ENCODE peak calls at places on chromosomes 6 and 20, in seven cellular contexts. T is mesendoderm, E is neuronal stem cell, D is mesenchymal stem cell, R is trophoblast cell, S is H9, U is H1. L is an unnamed sample.
A peak's percentile ranks its signal among the peaks of the same experiment; 100 is the strongest.

GRCh38 chr20:4978050-4978918 is 23.0 kb downstream of the SLC23A2 start:
- DNase-seq in R (no peak), S (no peak), E (no peak), U (no peak), D (no peak), T (no peak), L (no peak)

GRCh38 chr6:54632984-54633565 is 213.5 kb upstream of the FAM83B start:
- DNase-seq in S (no peak), U (no peak), T (no peak), D (no peak), R (no peak), E (no peak), L (no peak)

GRCh38 chr20:63309261-63310071 is 16.5 kb downstream of the COL20A1 start:
- DNase-seq in S (peak; percentile 73), E (peak; percentile 64), T (peak; percentile 25), U (peak; percentile 83), R (peak; percentile 39), D (peak; percentile 33), L (peak; percentile 24)

GRCh38 chr6:106397441-106397840 is 36.9 kb downstream of the CRYBG1 start:
- DNase-seq in D (no peak), S (no peak), T (no peak), R (no peak), U (no peak), E (no peak), L (no peak)

GRCh38 chr6:137155830-137156229 is 17.6 kb downstream of the IL22RA2 start:
- DNase-seq in E (no peak), U (no peak), D (peak; percentile 52), S (no peak), R (peak; percentile 34), T (no peak), L (no peak)

GRCh38 chr6:156533860-156534580 is 243.2 kb upstream of the ARID1B start:
- DNase-seq in U (no peak), R (no peak), D (no peak), E (no peak), S (no peak), T (no peak), L (no peak)

GRCh38 chr20:52219441-52219840 is 27.9 kb upstream of the ZFP64 start:
- DNase-seq in U (no peak), R (peak; percentile 17), S (peak; percentile 36), D (peak; percentile 15), T (peak; percentile 38), E (no peak), L (peak; percentile 2)

GRCh38 chr6:36980129-36980528 is 5.9 kb downstream of the MTCH1 start:
- DNase-seq in U (no peak), D (no peak), S (no peak), R (no peak), E (no peak), T (no peak), L (no peak)

GRCh38 chr6:163419413-163420314 is 5.1 kb downstream of the QKI start:
- DNase-seq in U (no peak), R (peak; percentile 21), T (no peak), D (peak; percentile 41), S (no peak), E (no peak), L (peak; percentile 44)

GRCh38 chr6:133435065-133435728 is 194.0 kb downstream of the EYA4 start:
- DNase-seq in U (no peak), E (no peak), T (no peak), S (no peak), D (peak; percentile 18), R (no peak), L (no peak)

DNA sequence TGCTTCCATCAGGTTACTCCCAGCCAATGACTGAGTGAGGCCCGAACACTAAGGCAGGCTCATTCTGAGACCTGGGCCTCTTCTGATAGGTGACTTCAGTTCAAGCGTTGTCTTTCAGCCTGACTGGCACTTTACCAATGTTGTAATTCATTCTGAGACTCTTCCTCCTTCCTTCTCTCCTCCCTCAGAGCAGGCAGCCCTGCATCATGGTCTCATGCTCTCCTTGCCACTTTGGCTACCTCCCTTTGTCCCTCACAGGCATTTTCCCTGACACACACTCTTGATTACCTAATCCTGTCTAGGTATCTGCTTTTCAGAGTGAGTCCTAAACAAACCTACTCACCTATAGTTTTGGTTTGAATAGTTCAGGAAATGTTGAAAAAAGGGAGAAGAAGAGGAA is 12.6 kb upstream of the WFDC12 start:
- DNase-seq in E (no peak), D (no peak), T (no peak), U (no peak), S (no peak), R (no peak), L (no peak)
- H3K4ac ChIP-seq in E (no peak overlapping the region), D (no peak overlapping the region), T (no peak overlapping the region), U (no peak overlapping the region), S (no peak overlapping the region), R (no peak overlapping the region), L (no peak overlapping the region)

GRCh38 chr6:88870728-88871330 is 92.6 kb downstream of the RNGTT start:
- DNase-seq in U (no peak), R (peak; percentile 80), S (no peak), E (peak; percentile 61), T (peak; percentile 58), D (peak; percentile 72), L (peak; percentile 74)
- H3K4ac ChIP-seq in U (no peak overlapping the region), R (no peak overlapping the region), S (no peak overlapping the region), E (no peak overlapping the region), T (no peak overlapping the region), D (no peak overlapping the region), L (no peak overlapping the region)

DNA sequence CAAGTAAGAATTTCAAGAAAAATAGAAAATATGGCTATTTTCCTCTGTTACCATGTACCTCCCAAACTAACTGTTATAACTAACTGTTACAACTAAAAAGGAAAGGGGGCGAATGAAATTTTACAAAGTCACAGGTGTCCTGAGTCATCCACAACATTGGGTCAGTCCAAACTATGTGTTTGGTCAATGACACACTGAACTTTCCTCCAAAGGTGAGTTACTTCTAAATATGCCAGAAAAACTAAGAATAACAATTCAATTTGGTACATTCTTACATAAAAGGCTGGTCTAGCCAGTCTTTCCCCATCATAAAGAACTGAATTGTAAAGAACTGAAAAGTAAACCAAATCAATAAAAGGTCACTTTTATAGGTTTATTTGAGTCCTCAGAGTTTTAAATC is 44.3 kb downstream of the ILRUN start:
- DNase-seq in S (no peak), T (no peak), D (no peak), U (no peak), E (no peak), R (no peak), L (no peak)
- H3K4ac ChIP-seq in S (no peak overlapping the region), T (no peak overlapping the region), D (no peak overlapping the region), U (no peak overlapping the region), E (no peak overlapping the region), R (no peak overlapping the region), L (no peak overlapping the region)

GRCh38 chr6:165308926-165309731 is at the start of gene C6orf118:
- DNase-seq in T (peak; percentile 96), U (peak; percentile 82), R (peak; percentile 76), D (peak; percentile 78), E (peak; percentile 78), S (peak; percentile 90), L (peak; percentile 59)
- H3K4ac ChIP-seq in T (no peak within 1 kb of the TSS), U (no peak within 1 kb of the TSS), R (no peak within 1 kb of the TSS), D (no peak within 1 kb of the TSS), E (no peak within 1 kb of the TSS), S (no peak within 1 kb of the TSS), L (no peak within 1 kb of the TSS)

DNA sequence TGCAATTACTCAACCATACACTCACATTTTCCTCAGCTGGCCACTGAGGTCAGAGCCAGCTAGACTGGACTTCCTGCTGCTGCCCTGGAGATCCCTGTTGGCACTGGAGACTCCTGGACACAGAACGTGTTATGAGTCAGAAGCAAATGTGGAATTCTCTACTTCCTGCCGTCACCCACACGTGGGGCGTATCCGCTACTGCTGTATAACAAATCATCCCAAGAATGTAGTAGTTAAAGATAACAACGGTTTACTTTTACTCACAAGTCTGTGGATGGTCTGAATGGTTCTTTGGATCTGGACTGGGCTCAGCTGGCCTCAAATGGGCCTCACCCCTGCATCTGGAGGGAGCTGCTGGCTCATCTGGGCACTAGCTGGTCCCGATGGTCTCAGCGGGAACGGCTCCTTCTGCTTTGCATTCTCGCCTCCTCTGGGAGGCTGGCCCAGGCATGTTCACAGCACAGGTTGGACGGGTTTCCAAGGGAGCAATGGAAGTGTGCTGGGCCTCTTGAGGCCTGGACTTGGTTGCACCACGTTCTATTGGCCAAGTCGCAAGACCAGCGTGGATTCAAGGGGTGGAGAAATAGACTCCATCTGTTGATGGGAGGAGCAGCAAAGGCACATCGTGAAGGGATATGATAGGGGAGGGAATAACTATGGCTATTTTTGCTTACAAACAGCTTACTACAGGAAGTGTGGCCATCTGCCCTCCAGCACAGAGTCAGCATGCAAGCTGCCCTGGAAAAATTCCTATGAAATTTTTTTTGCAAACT is 118.5 kb downstream of the SNX5 start:
- DNase-seq in E (no peak), T (no peak), D (peak; percentile 99), R (peak; percentile 97), U (no peak), S (no peak), L (peak; percentile 99)
- H3K4ac ChIP-seq in E (no peak overlapping the region), T (no peak overlapping the region), D (peak overlapping the region; percentile 42), R (no peak overlapping the region), U (no peak overlapping the region), S (no peak overlapping the region), L (peak overlapping the region; percentile 98)

DNA sequence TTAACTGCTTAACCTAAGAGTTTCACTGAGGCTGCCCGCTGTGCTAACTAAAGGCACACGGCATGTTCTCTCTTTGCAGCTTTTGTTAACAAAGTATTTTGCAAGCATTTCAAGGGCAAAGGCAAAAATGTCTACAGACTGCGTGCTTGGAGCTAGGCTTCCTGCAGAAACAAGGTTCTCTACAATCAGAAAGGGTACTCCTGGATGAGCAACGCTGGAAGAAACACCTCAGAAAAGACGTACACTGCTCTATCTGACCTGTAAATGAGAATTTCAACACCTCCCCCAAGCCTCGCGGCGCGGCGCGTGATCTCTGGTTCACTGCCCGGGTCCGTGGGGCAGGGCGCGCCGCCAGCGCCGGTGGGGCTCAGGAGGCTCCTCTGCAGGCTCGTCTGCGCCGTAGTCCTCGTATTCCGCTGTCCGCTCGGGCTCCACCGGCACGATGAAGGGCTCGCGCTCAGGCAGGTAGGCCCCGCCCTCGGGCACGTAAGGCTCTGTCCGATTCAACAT is 120.9 kb downstream of the COL12A1 start:
- DNase-seq in T (peak; percentile 44), R (peak; percentile 55), U (peak; percentile 52), S (peak; percentile 67), D (no peak), E (peak; percentile 21), L (no peak)
- H3K4ac ChIP-seq in T (no peak overlapping the region), R (no peak overlapping the region), U (no peak overlapping the region), S (no peak overlapping the region), D (no peak overlapping the region), E (no peak overlapping the region), L (no peak overlapping the region)

GRCh38 chr6:27247133-27247836 is at the start of gene PRSS16:
- DNase-seq in T (no peak), E (no peak), S (no peak), D (no peak), U (no peak), R (no peak), L (no peak)
- H3K4ac ChIP-seq in T (no peak within 1 kb of the TSS), E (no peak within 1 kb of the TSS), S (no peak within 1 kb of the TSS), D (no peak within 1 kb of the TSS), U (no peak within 1 kb of the TSS), R (no peak within 1 kb of the TSS), L (no peak within 1 kb of the TSS)

L was measured in IMR-90.